ENCODE peak calls at places on chromosomes 1 and 21, in five cellular contexts. D is K562, B is H1, L is GM12878, P is HepG2. O is an unnamed sample.

GRCh38 chr1:149877211-149877946 is 22.0 kb upstream of the BOLA1 start:
- DNase-seq in D (no peak), B (no peak), L (no peak), P (no peak), O (no peak)

GRCh38 chr1:160169553-160170399 is 18.4 kb downstream of the ATP1A4 start:
- DNase-seq in D (no peak), B (peak; percentile 79), L (peak; percentile 71), P (no peak), O (peak; percentile 96)

GRCh38 chr1:218350909-218351616 is 5.9 kb downstream of the TGFB2 start:
- DNase-seq in D (no peak), B (no peak), L (no peak), P (no peak), O (no peak)

GRCh38 chr1:35222322-35223108 is 29.6 kb upstream of the SFPQ start:
- DNase-seq in D (no peak), B (no peak), L (no peak), P (no peak), O (no peak)

GRCh38 chr1:117671781-117672501 is 66.1 kb downstream of the TENT5C start:
- DNase-seq in D (peak; percentile 67), B (no peak), L (no peak), P (peak; percentile 46), O (peak; percentile 51)

GRCh38 chr1:35511305-35511704 is 45.9 kb downstream of the KIAA0319L start:
- DNase-seq in D (no peak), B (no peak), L (no peak), P (no peak), O (no peak)

GRCh38 chr1:226882631-226883409 is 12.4 kb downstream of the PSEN2 start:
- DNase-seq in D (no peak), B (no peak), L (peak; percentile 86), P (no peak), O (no peak)

GRCh38 chr1:101187287-101187686 is 49.5 kb upstream of the S1PR1 start:
- DNase-seq in D (no peak), B (no peak), L (no peak), P (no peak), O (no peak)

GRCh38 chr1:4010811-4011605 is 110.9 kb upstream of the C1orf174 start:
- DNase-seq in D (no peak), B (peak; percentile 31), L (no peak), P (no peak), O (no peak)

GRCh38 chr1:209748620-209749019 is 7.2 kb upstream of the TRAF3IP3 start:
- DNase-seq in D (no peak), B (no peak), L (no peak), P (no peak), O (peak; percentile 34)

GRCh38 chr1:226995064-226995965 is 55.2 kb downstream of the COQ8A start:
- DNase-seq in D (no peak), B (peak; percentile 42), L (peak; percentile 75), P (no peak), O (peak; percentile 25)

GRCh38 chr1:34681481-34682451 is 73.1 kb upstream of the GJB5 start:
- DNase-seq in D (peak; percentile 68), B (peak; percentile 93), L (peak; percentile 16), P (peak; percentile 37), O (peak; percentile 90)

GRCh38 chr1:23480187-23481025 is 3.6 kb downstream of the ASAP3 start:
- DNase-seq in D (no peak), B (no peak), L (no peak), P (no peak), O (no peak)

GRCh38 chr1:179107706-179108629 is 26.1 kb downstream of the TOR3A start:
- DNase-seq in D (no peak), B (no peak), L (no peak), P (no peak), O (no peak)

GRCh38 chr1:215482079-215482478 is 85.0 kb upstream of the KCTD3 start:
- DNase-seq in D (no peak), B (no peak), L (no peak), P (no peak), O (no peak)
- TF ChIP-seq CREB1 in D (no peak), B (no peak), L (no peak), P (no peak), O (no peak)

DNA sequence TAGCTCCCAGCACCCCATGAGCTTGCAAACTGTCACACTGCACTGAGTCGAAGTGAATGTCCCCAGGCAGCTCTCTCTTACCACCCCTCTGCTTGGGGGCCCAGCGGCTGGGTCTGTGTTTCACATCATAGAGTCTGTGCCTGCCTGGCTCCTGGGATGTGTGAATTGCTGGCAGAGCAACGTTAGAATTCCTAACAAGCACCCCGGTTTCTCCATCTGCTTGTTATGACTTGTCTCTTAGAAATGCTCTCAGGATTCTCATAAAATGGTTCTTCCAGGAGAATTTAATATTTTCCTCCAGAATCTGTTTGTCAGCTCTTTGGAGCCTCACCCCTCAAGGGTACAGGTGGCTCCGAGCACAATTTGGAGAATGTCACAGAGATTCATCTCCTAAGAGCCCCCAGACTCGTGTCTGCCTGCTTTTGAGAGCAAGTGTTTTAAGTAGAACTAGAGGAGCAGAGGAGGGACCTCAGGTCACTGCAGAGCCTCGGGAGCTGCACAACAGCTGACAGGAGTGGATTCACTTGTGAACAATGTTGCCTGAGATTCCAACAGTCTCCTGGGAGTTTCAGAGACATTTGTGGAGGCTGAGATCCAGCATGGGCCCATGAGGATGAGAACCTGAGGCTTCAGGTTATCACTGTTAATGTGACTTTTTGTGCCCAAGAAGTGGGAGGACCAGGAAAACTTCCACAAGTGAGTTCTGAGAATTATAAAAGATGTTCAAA is 131.5 kb downstream of the KCNJ6 start:
- DNase-seq in D (no peak), B (no peak), L (no peak), P (no peak), O (no peak)
- H3K4me2 ChIP-seq in D (no peak overlapping the region), B (no peak overlapping the region), L (no peak overlapping the region), P (no peak overlapping the region), O (no peak overlapping the region)

GRCh38 chr1:55057270-55057955 is 18.1 kb downstream of the PCSK9 start:
- DNase-seq in D (no peak), B (no peak), L (no peak), P (no peak), O (no peak)
- TF ChIP-seq CREB1 in D (no peak), B (no peak), L (no peak), P (no peak), O (no peak)

GRCh38 chr1:107231291-107231690 is 90.5 kb downstream of the NTNG1 start:
- DNase-seq in D (no peak), B (no peak), L (no peak), P (no peak), O (no peak)
- H3K4me2 ChIP-seq in D (no peak overlapping the region), B (no peak overlapping the region), L (no peak overlapping the region), P (no peak overlapping the region), O (no peak overlapping the region)

GRCh38 chr1:60923287-60924110 is 158.9 kb upstream of the NFIA start:
- DNase-seq in D (no peak), B (no peak), L (no peak), P (no peak), O (no peak)
- TF ChIP-seq CREB1 in D (no peak), B (no peak), L (no peak), P (no peak), O (no peak)

GRCh38 chr1:169572184-169572583 is 14.1 kb downstream of the F5 start:
- DNase-seq in D (no peak), B (no peak), L (no peak), P (peak; percentile 90), O (peak; percentile 28)
- H3K4me2 ChIP-seq in D (no peak overlapping the region), B (no peak overlapping the region), L (no peak overlapping the region), P (peak overlapping the region; percentile 30), O (no peak overlapping the region)

GRCh38 chr1:154433161-154433681 is 28.1 kb downstream of the IL6R start:
- DNase-seq in D (no peak), B (no peak), L (no peak), P (no peak), O (no peak)
- TF ChIP-seq CREB1 in D (no peak), B (no peak), L (no peak), P (no peak), O (no peak)

DNA sequence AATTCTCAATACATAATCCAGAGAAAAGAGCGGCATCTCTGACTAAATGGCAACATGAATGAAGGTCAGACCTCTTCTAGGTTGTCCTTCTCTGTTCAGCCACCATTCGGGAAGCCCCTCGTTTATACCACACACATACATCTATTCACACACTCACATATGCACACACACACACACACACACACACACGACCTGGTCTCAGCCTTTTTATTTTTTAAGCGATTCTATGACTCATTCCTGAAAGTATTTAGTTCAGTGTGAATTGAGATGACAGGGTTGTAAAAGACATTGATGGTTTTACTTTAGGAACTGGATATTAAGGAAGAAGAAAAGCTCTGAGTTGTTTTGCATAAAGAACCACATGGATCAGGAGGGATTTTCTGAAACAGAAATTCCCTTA is 383.0 kb upstream of the ESRRG start:
- DNase-seq in D (no peak), B (no peak), L (no peak), P (no peak), O (no peak)
- H3K4me2 ChIP-seq in D (no peak overlapping the region), B (no peak overlapping the region), L (no peak overlapping the region), P (no peak overlapping the region), O (no peak overlapping the region)

DNA sequence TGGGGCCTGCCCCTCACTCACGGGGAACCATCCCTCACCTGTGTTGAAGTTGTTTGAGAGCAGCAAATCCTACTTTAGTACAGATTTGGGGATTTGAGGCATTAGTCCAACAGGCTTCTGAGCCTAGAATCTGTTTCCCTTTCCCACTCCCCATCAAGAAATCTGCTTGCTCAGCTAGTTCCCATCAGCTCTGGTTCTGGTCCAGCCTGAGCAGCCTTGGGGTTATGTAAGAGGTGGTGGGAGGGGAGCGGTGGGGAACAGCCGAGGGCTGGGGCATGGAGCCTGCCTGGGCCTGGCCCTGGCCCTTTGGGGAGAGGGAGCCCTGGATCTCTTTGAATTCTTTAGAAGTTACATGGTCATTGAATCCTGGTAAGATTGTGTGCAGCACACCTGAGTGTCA is 4.1 kb downstream of the GSTM5 start:
- DNase-seq in D (peak; percentile 3), B (no peak), L (no peak), P (no peak), O (no peak)
- TF ChIP-seq CREB1 in D (no peak), B (no peak), L (no peak), P (no peak), O (no peak)

GRCh38 chr1:44049839-44050238 is 18.6 kb upstream of the SLC6A9 start:
- DNase-seq in D (no peak), B (no peak), L (no peak), P (no peak), O (no peak)
- H3K4me2 ChIP-seq in D (no peak overlapping the region), B (no peak overlapping the region), L (no peak overlapping the region), P (no peak overlapping the region), O (no peak overlapping the region)